ENCODE peak calls at places on chromosomes 12 and 14, in ten cellular contexts. Q is germinal center; S is AG08395; R is AG09309; P is activated naive CD4-positive, alpha-beta T cell; M is H9; W is fibroblast of the conjunctiva; D is omental fat pad; V is Caki2; J is MCF 10A. T is an unnamed sample.

GRCh38 chr12:77925536-77926108 is 94.9 kb downstream of the NAV3 start:
- DNase-seq in R (peak; percentile 95), W (peak; percentile 93), S (peak; percentile 82), Q (peak; percentile 24), P (no peak), M (peak; percentile 90), J (peak; percentile 88), D (peak; percentile 25), V (peak; percentile 87), T (peak; percentile 90)

GRCh38 chr12:128973883-128974681 is 120.8 kb downstream of the GLT1D1 start:
- DNase-seq in V (no peak), P (no peak), J (no peak), S (no peak), M (no peak), Q (no peak), R (no peak), D (no peak), W (no peak), T (no peak)

GRCh38 chr12:27549231-27549800 is 25.3 kb downstream of the PPFIBP1 start:
- DNase-seq in Q (no peak), S (peak; percentile 69), J (peak; percentile 88), W (no peak), M (no peak), P (no peak), D (no peak), R (no peak), V (peak; percentile 74), T (peak; percentile 94)

GRCh38 chr14:71751264-71751663 is 181.0 kb upstream of the RGS6 start:
- DNase-seq in P (no peak), Q (no peak), R (no peak), M (no peak), S (no peak), D (no peak), V (no peak), W (no peak), J (no peak), T (no peak)

GRCh38 chr12:85036736-85037135 is 585 bp downstream of the LRRIQ1 start:
- DNase-seq in R (no peak), Q (no peak), J (no peak), P (no peak), S (peak; percentile 1), W (no peak), M (no peak), V (no peak), D (no peak), T (no peak)

GRCh38 chr14:88233915-88234314 is 89.2 kb downstream of the KCNK10 start:
- DNase-seq in M (peak; percentile 61), V (no peak), Q (no peak), J (peak; percentile 52), D (no peak), R (no peak), W (no peak), P (no peak), S (no peak), T (peak; percentile 16)

GRCh38 chr14:54600685-54601084 is 33.8 kb downstream of the SAMD4A start:
- DNase-seq in W (no peak), Q (no peak), D (no peak), V (no peak), R (peak; percentile 59), P (no peak), S (peak; percentile 63), J (no peak), M (no peak), T (peak; percentile 78)

GRCh38 chr12:27635349-27635972 is 60.8 kb upstream of the REP15 start:
- DNase-seq in V (peak; percentile 31), M (no peak), P (no peak), S (peak; percentile 63), W (peak; percentile 68), R (peak; percentile 42), Q (peak; percentile 10), J (peak; percentile 70), D (no peak), T (peak; percentile 70)

T was measured in epithelial cell of esophagus.